ENCODE peak calls at places on chromosomes 12 and 14, in six cellular contexts. T, U, P, B, L and M are unnamed samples.

GRCh38 chr12:122243965-122244364 is 18.1 kb upstream of the DIABLO start:
- DNase-seq in U (no peak), B (no peak), P (no peak), T (no peak), L (no peak), M (no peak)

GRCh38 chr12:117093918-117094630 is 5.1 kb downstream of the TESC start:
- DNase-seq in U (peak), P (no peak), L (no peak), B (no peak), T (no peak), M (no peak)

GRCh38 chr14:54627325-54627717 is 60.4 kb downstream of the SAMD4A start:
- DNase-seq in P (no peak), L (no peak), T (peak), B (no peak), U (no peak), M (no peak)

GRCh38 chr12:127257366-127257935 is 1009.5 kb upstream of the TMEM132C start:
- DNase-seq in B (no peak), T (no peak), L (no peak), U (no peak), P (no peak), M (no peak)

GRCh38 chr12:113591480-113591971 is 119.9 kb upstream of the LHX5 start:
- DNase-seq in L (no peak), P (no peak), U (no peak), T (no peak), B (no peak), M (peak)

GRCh38 chr12:12333407-12333831 is 16.6 kb downstream of the MANSC1 start:
- DNase-seq in L (peak), T (no peak), U (peak), P (no peak), B (no peak), M (no peak)

GRCh38 chr12:107654866-107655265 is 30.7 kb upstream of the PWP1 start:
- DNase-seq in T (no peak), P (no peak), U (no peak), L (no peak), B (no peak), M (no peak)

GRCh38 chr12:30533518-30533917 is 162.2 kb downstream of the IPO8 start:
- DNase-seq in T (no peak), B (no peak), U (no peak), P (no peak), L (no peak), M (no peak)

GRCh38 chr12:63400746-63401145 is 249.7 kb upstream of the AVPR1A start:
- DNase-seq in T (no peak), P (no peak), L (no peak), B (no peak), U (no peak), M (no peak)

GRCh38 chr12:103470664-103471063 is 25.1 kb downstream of the C12orf42 start:
- DNase-seq in T (no peak), U (no peak), B (no peak), P (no peak), L (no peak), M (no peak)

GRCh38 chr12:71947645-71948105 is 9.0 kb downstream of the TPH2 start:
- DNase-seq in P (no peak), B (no peak), U (peak), T (no peak), L (no peak), M (peak)

GRCh38 chr12:68630050-68630449 is 19.4 kb downstream of the RAP1B start:
- DNase-seq in L (no peak), P (no peak), U (no peak), T (no peak), B (no peak), M (no peak)

GRCh38 chr14:42854061-42854460 is 1247.4 kb downstream of the LRFN5 start:
- DNase-seq in P (no peak), U (no peak), B (no peak), T (no peak), L (no peak), M (peak)

GRCh38 chr14:23047042-23047634 is 5.1 kb downstream of the PSMB11 start:
- DNase-seq in P (no peak), T (no peak), B (no peak), L (no peak), U (no peak), M (no peak)

GRCh38 chr14:100155881-100156645 is 3.4 kb downstream of the DEGS2 start:
- DNase-seq in L (peak), U (no peak), T (no peak), B (no peak), P (no peak), M (no peak)

GRCh38 chr14:74065746-74066575 is 18.3 kb downstream of the ALDH6A1 start:
- DNase-seq in B (no peak), P (no peak), L (no peak), T (no peak), U (no peak), M (no peak)

GRCh38 chr12:32155911-32156585 is 49.4 kb downstream of the BICD1 start:
- DNase-seq in T (no peak), L (no peak), B (no peak), P (no peak), U (no peak), M (no peak)

GRCh38 chr14:74984241-74985027 is 18.3 kb upstream of the EIF2B2 start:
- DNase-seq in B (no peak), T (no peak), U (no peak), L (no peak), P (no peak), M (no peak)